ENCODE peak calls at places on chromosomes 13 and 19, in ten cellular contexts. L, U, Z, B, V, O, A, P, C and R are unnamed samples.

GRCh38 chr19:11191273-11191755 is 6.0 kb downstream of the KANK2 start:
- DNase-seq in L (no peak), U (peak; percentile 96), Z (no peak), B (no peak), V (peak; percentile 71), O (no peak), A (peak; percentile 87), P (peak; percentile 78), C (no peak), R (no peak)

GRCh38 chr13:45737571-45738002 is 35.5 kb downstream of the CBY2 start:
- DNase-seq in L (peak; percentile 12), U (no peak), Z (no peak), B (no peak), V (no peak), O (no peak), A (no peak), P (no peak), C (no peak), R (peak; percentile 57)

GRCh38 chr13:62130016-62130970 is 714.6 kb upstream of the PCDH20 start:
- DNase-seq in L (no peak), U (no peak), Z (no peak), B (no peak), V (no peak), O (no peak), A (no peak), P (no peak), C (no peak), R (no peak)

GRCh38 chr13:42684226-42684625 is 97.2 kb upstream of the FAM216B start:
- DNase-seq in L (no peak), U (no peak), Z (no peak), B (no peak), V (no peak), O (no peak), A (no peak), P (no peak), C (no peak), R (no peak)

GRCh38 chr19:43681826-43682225 is 11.9 kb upstream of the PLAUR start:
- DNase-seq in L (no peak), U (no peak), Z (no peak), B (no peak), V (no peak), O (no peak), A (no peak), P (no peak), C (no peak), R (no peak)

GRCh38 chr13:46804391-46804815 is 7.4 kb upstream of the ESD start:
- DNase-seq in L (peak; percentile 91), U (peak; percentile 97), Z (peak; percentile 81), B (no peak), V (no peak), O (no peak), A (peak; percentile 99), P (no peak), C (no peak), R (no peak)

GRCh38 chr13:44455781-44456180 is 82.2 kb downstream of the SERP2 start:
- DNase-seq in L (no peak), U (no peak), Z (no peak), B (no peak), V (no peak), O (no peak), A (no peak), P (no peak), C (no peak), R (no peak)

GRCh38 chr13:29892149-29892548 is 41.7 kb upstream of the UBL3 start:
- DNase-seq in L (no peak), U (no peak), Z (no peak), B (no peak), V (no peak), O (no peak), A (no peak), P (no peak), C (peak; percentile 62), R (no peak)

GRCh38 chr13:63481334-63481733 is 2065.7 kb upstream of the PCDH20 start:
- DNase-seq in L (no peak), U (peak; percentile 13), Z (peak; percentile 17), B (no peak), V (no peak), O (no peak), A (peak; percentile 59), P (no peak), C (no peak), R (no peak)

GRCh38 chr13:26942184-26942583 is 181.6 kb upstream of the GPR12 start:
- DNase-seq in L (no peak), U (no peak), Z (no peak), B (no peak), V (no peak), O (no peak), A (no peak), P (no peak), C (no peak), R (no peak)

GRCh38 chr19:50551034-50551712 is 17.1 kb downstream of the LRRC4B start:
- DNase-seq in L (no peak), U (no peak), Z (no peak), B (no peak), V (no peak), O (no peak), A (no peak), P (no peak), C (no peak), R (no peak)

GRCh38 chr19:6639439-6639838 is 30.5 kb downstream of the TNFSF14 start:
- DNase-seq in L (peak; percentile 9), U (no peak), Z (no peak), B (no peak), V (no peak), O (no peak), A (peak; percentile 27), P (no peak), C (no peak), R (no peak)